ENCODE peak calls at places on chromosomes 7 and 10, in ten cellular contexts. V is stimulated activated CD4-positive, alpha-beta T cell treated with anti-CD3 and anti-CD28 coated beads, Interleukin-1b, Interleukin-23, amount 100 ng/mL, for 4 hours; Q is lower leg skin; E is mammary epithelial cell; M is A549; K is GM19239; A is amniotic stem cell; U is psoas muscle; H is hypothalamus; D is NCI-H774. P is an unnamed sample.

GRCh38 chr7:159030490-159031134 is 114.1 kb downstream of the VIPR2 start:
- DNase-seq in K (no peak), A (no peak), V (no peak), M (peak), U (peak), D (peak), E (no peak), H (no peak), Q (peak), P (peak)

GRCh38 chr10:4648968-4649367 is 177.0 kb upstream of the AKR1E2 start:
- DNase-seq in E (no peak), V (no peak), A (no peak), M (no peak), H (no peak), D (no peak), Q (no peak), K (no peak), U (no peak), P (no peak)

GRCh38 chr10:58385784-58386112 is 538 bp downstream of the TFAM start:
- DNase-seq in V (no peak), U (peak), H (no peak), D (no peak), Q (no peak), A (peak), K (no peak), M (peak), E (peak), P (peak)

GRCh38 chr7:70289067-70289466 is 690.8 kb downstream of the AUTS2 start:
- DNase-seq in Q (no peak), K (no peak), M (no peak), A (no peak), E (peak), V (no peak), D (no peak), U (no peak), H (no peak), P (no peak)

GRCh38 chr7:4800926-4801838 is 25.8 kb downstream of the AP5Z1 start:
- DNase-seq in M (no peak), A (no peak), Q (no peak), K (no peak), U (no peak), D (no peak), E (no peak), V (no peak), H (no peak), P (no peak)

GRCh38 chr7:155961241-155962190 is 149.3 kb upstream of the SHH start:
- DNase-seq in Q (peak), V (no peak), E (peak), U (no peak), H (no peak), A (no peak), M (no peak), K (no peak), D (no peak), P (peak)

GRCh38 chr10:131676046-131676445 is 224.8 kb upstream of the PPP2R2D start:
- DNase-seq in E (no peak), Q (no peak), V (no peak), D (no peak), U (no peak), H (no peak), A (no peak), M (no peak), K (no peak), P (no peak)

GRCh38 chr7:137354361-137354760 is 10.8 kb upstream of the PTN start:
- DNase-seq in A (no peak), M (no peak), E (no peak), K (no peak), Q (no peak), H (no peak), V (no peak), U (no peak), D (no peak), P (no peak)

GRCh38 chr7:104264281-104264680 is 56.5 kb upstream of the ORC5 start:
- DNase-seq in M (no peak), A (no peak), D (no peak), Q (no peak), K (no peak), V (no peak), U (no peak), H (no peak), E (peak), P (no peak)

GRCh38 chr10:30094601-30095000 is 35.2 kb upstream of the JCAD start:
- DNase-seq in D (no peak), E (no peak), V (no peak), Q (no peak), K (no peak), A (no peak), H (no peak), M (no peak), U (no peak), P (no peak)

GRCh38 chr10:46325021-46325420 is 38.2 kb downstream of the ANTXRL start:
- DNase-seq in H (no peak), Q (no peak), M (peak), A (no peak), V (no peak), U (no peak), E (no peak), K (no peak), D (no peak), P (no peak)

GRCh38 chr10:82591421-82591820 is 716.4 kb downstream of the NRG3 start:
- DNase-seq in E (no peak), A (no peak), U (no peak), V (no peak), M (no peak), H (no peak), K (no peak), D (no peak), Q (no peak), P (no peak)

GRCh38 chr7:14207154-14207553 is 217.7 kb upstream of the ETV1 start:
- DNase-seq in M (no peak), Q (no peak), K (no peak), D (no peak), U (no peak), A (no peak), H (no peak), E (peak), V (no peak), P (no peak)

GRCh38 chr10:33901166-33901565 is 566.7 kb upstream of the NRP1 start:
- DNase-seq in D (no peak), K (no peak), Q (no peak), E (peak), V (no peak), H (no peak), M (no peak), A (peak), U (no peak), P (no peak)

GRCh38 chr10:1992930-1993329 is 255.6 kb upstream of the ADARB2 start:
- DNase-seq in K (no peak), Q (no peak), M (no peak), D (no peak), E (no peak), H (no peak), U (no peak), V (no peak), A (no peak), P (no peak)

GRCh38 chr7:41030673-41031072 is 672.2 kb downstream of the INHBA start:
- DNase-seq in D (no peak), E (peak), V (no peak), K (no peak), H (no peak), A (no peak), M (no peak), U (no peak), Q (no peak), P (no peak)

GRCh38 chr10:3902054-3902808 is 117.2 kb upstream of the KLF6 start:
- DNase-seq in D (no peak), M (no peak), U (no peak), A (no peak), Q (no peak), E (no peak), V (no peak), H (no peak), K (peak), P (no peak)

GRCh38 chr7:121398246-121398645 is 2.1 kb upstream of the FAM3C start:
- DNase-seq in U (no peak), H (no peak), V (no peak), Q (no peak), K (no peak), D (no peak), M (peak), A (no peak), E (no peak), P (peak)

GRCh38 chr7:118195837-118196474 is 12.0 kb downstream of the LSM8 start:
- DNase-seq in M (peak), Q (no peak), D (no peak), K (no peak), H (no peak), A (peak), E (peak), V (peak), U (no peak), P (peak)

GRCh38 chr7:39721919-39722597 is 98.7 kb downstream of the RALA start:
- DNase-seq in U (no peak), E (no peak), K (no peak), Q (no peak), V (no peak), M (no peak), H (no peak), D (no peak), A (no peak), P (no peak)

GRCh38 chr10:98646998-98647917 is 200.5 kb upstream of the HPS1 start:
- DNase-seq in U (no peak), V (no peak), H (no peak), Q (no peak), E (no peak), A (no peak), M (no peak), K (no peak), D (no peak), P (peak)

GRCh38 chr10:118832242-118832651 is 77.5 kb upstream of the CACUL1 start:
- DNase-seq in U (peak), Q (peak), A (no peak), K (no peak), D (no peak), V (no peak), M (no peak), E (no peak), H (no peak), P (no peak)

GRCh38 chr10:126135939-126136595 is 239.7 kb downstream of the FANK1 start:
- DNase-seq in U (no peak), D (no peak), E (no peak), K (no peak), M (no peak), Q (no peak), A (no peak), V (no peak), H (no peak), P (no peak)

GRCh38 chr7:66183700-66184099 is 21.4 kb upstream of the TPST1 start:
- DNase-seq in A (peak), D (no peak), Q (no peak), E (peak), V (no peak), M (peak), K (no peak), H (no peak), U (no peak), P (no peak)

GRCh38 chr7:69934475-69934903 is 336.2 kb downstream of the AUTS2 start:
- DNase-seq in Q (no peak), M (no peak), V (no peak), U (no peak), A (no peak), K (no peak), H (no peak), E (no peak), D (peak), P (no peak)

GRCh38 chr10:52198540-52198939 is 115.5 kb upstream of the DKK1 start:
- DNase-seq in D (no peak), V (no peak), H (no peak), K (no peak), M (no peak), E (peak), Q (no peak), U (no peak), A (no peak), P (no peak)

GRCh38 chr10:43961523-43962345 is 313.1 kb upstream of the ZNF32 start:
- DNase-seq in D (no peak), M (no peak), E (no peak), K (no peak), A (no peak), H (no peak), U (no peak), Q (peak), V (no peak), P (no peak)

GRCh38 chr10:98338318-98338717 is 70.3 kb upstream of the LOXL4 start:
- DNase-seq in H (no peak), E (no peak), V (no peak), D (no peak), M (no peak), Q (peak), K (no peak), U (peak), A (no peak), P (no peak)

GRCh38 chr7:149887311-149887710 is 13.5 kb downstream of the ATP6V0E2 start:
- DNase-seq in V (no peak), H (no peak), E (no peak), M (no peak), Q (no peak), D (no peak), A (no peak), U (no peak), K (no peak), P (no peak)

GRCh38 chr7:87056346-87056745 is 3.1 kb downstream of the ELAPOR2 start:
- DNase-seq in M (no peak), U (no peak), Q (no peak), K (no peak), D (no peak), E (no peak), H (no peak), V (no peak), A (no peak), P (no peak)

GRCh38 chr7:39313376-39313775 is 252.8 kb upstream of the YAE1 start:
- DNase-seq in D (no peak), U (no peak), E (no peak), A (no peak), K (no peak), M (no peak), V (no peak), H (no peak), Q (no peak), P (no peak)

GRCh38 chr10:31896972-31897384 is 31.7 kb downstream of the ARHGAP12 start:
- DNase-seq in V (no peak), Q (no peak), D (no peak), M (peak), A (peak), U (no peak), K (no peak), H (no peak), E (peak), P (no peak)

GRCh38 chr10:45452743-45453452 is 78.9 kb downstream of the ALOX5 start:
- DNase-seq in H (no peak), A (no peak), Q (no peak), K (no peak), V (no peak), M (no peak), E (no peak), D (no peak), U (no peak), P (no peak)

GRCh38 chr10:9596368-9596920 is 1421.2 kb upstream of the CELF2 start:
- DNase-seq in Q (no peak), E (no peak), A (no peak), V (no peak), K (no peak), D (peak), M (peak), H (no peak), U (no peak), P (peak)

GRCh38 chr7:87600130-87601124 is at the start of gene ABCB1:
- DNase-seq in V (peak), K (peak), M (peak), E (peak), Q (peak), H (no peak), U (peak), D (no peak), A (peak), P (peak)

P was measured in SW480.